ENCODE peak calls at places on chromosomes 3 and 15, in nine cellular contexts. X is kidney, H is left lung, F is astrocyte of the spinal cord, G is tibial nerve, R is NB4, B is fibroblast of mammary gland, Q is activated B cell treated with CpG ODN at 0.5 μM for 24 hours, I is AG10803. W is an unnamed sample.
A peak's percentile ranks its signal among the peaks of the same experiment; 100 is the strongest.

GRCh38 chr3:119469378-119470189 is 821 bp downstream of the POGLUT1 start:
- DNase-seq in I (peak; percentile 12), X (no peak), H (no peak), F (peak; percentile 43), B (peak; percentile 36), G (no peak), R (peak; percentile 51), Q (no peak), W (peak; percentile 62)

GRCh38 chr3:10522646-10523303 is 17.4 kb upstream of the ATP2B2 start:
- DNase-seq in F (no peak), I (no peak), Q (no peak), X (no peak), R (no peak), B (no peak), H (no peak), G (no peak), W (no peak)

GRCh38 chr3:77686560-77686959 is 646.7 kb downstream of the ROBO2 start:
- DNase-seq in I (no peak), G (no peak), R (no peak), X (no peak), B (no peak), H (no peak), Q (no peak), F (no peak), W (no peak)

GRCh38 chr3:50274371-50275104 is 4.3 kb upstream of the LSMEM2 start:
- DNase-seq in X (peak; percentile 77), Q (peak; percentile 46), H (peak; percentile 87), G (peak; percentile 66), B (peak; percentile 52), I (peak; percentile 47), F (peak; percentile 49), R (peak; percentile 81), W (peak; percentile 97)

GRCh38 chr3:178059836-178060235 is 476.4 kb upstream of the KCNMB2 start:
- DNase-seq in Q (no peak), G (no peak), B (peak; percentile 14), X (no peak), F (no peak), R (no peak), H (no peak), I (peak; percentile 52), W (no peak)

GRCh38 chr3:38579146-38579545 is 70.3 kb downstream of the SCN5A start:
- DNase-seq in I (peak; percentile 16), G (no peak), X (no peak), Q (peak; percentile 3), R (no peak), H (peak; percentile 77), F (peak; percentile 66), B (no peak), W (no peak)

GRCh38 chr3:63168179-63168578 is 109.9 kb upstream of the SYNPR start:
- DNase-seq in X (no peak), R (no peak), G (no peak), F (no peak), H (no peak), B (no peak), Q (no peak), I (no peak), W (no peak)

GRCh38 chr3:182284793-182285192 is 508.5 kb upstream of the ATP11B start:
- DNase-seq in I (no peak), R (no peak), B (no peak), X (no peak), F (no peak), Q (no peak), G (no peak), H (no peak), W (no peak)

GRCh38 chr15:33059184-33059583 is 135.3 kb downstream of the FMN1 start:
- DNase-seq in Q (no peak), I (peak; percentile 38), H (no peak), B (peak; percentile 54), X (no peak), G (no peak), R (no peak), F (peak; percentile 43), W (no peak)

GRCh38 chr3:9396301-9396631 is 1.1 kb upstream of the SETD5 start:
- DNase-seq in H (no peak), B (peak; percentile 96), Q (no peak), I (peak; percentile 98), G (peak; percentile 80), F (peak; percentile 98), R (peak; percentile 98), X (no peak), W (peak; percentile 91)

GRCh38 chr3:188470508-188471130 is 316.7 kb downstream of the LPP start:
- DNase-seq in B (no peak), G (no peak), H (no peak), R (no peak), I (no peak), Q (no peak), F (no peak), X (no peak), W (no peak)
- TF ChIP-seq CTCF in B (no peak), G (no peak), H (no peak), R (no peak), I (no peak), Q (no peak), F (no peak), X (no peak), W (no peak)

GRCh38 chr15:39921274-39921638 is 1.2 kb upstream of the GPR176 start:
- DNase-seq in G (no peak), X (no peak), F (no peak), R (no peak), Q (no peak), H (no peak), B (no peak), I (no peak), W (no peak)

GRCh38 chr15:39919396-39919739 is 698 bp downstream of the GPR176 start:
- DNase-seq in G (no peak), X (no peak), I (no peak), F (no peak), H (no peak), Q (no peak), B (no peak), R (no peak), W (no peak)

GRCh38 chr15:39918688-39919385 is 1.2 kb downstream of the GPR176 start:
- DNase-seq in G (no peak), B (peak; percentile 74), H (no peak), X (no peak), R (no peak), I (peak; percentile 94), Q (no peak), F (peak; percentile 85), W (peak; percentile 87)

GRCh38 chr15:39919740-39920509 is at the start of gene GPR176:
- DNase-seq in X (peak; percentile 84), I (peak; percentile 93), R (no peak), H (peak; percentile 86), G (peak; percentile 25), Q (peak; percentile 48), F (peak; percentile 88), B (peak; percentile 82), W (peak; percentile 95)

GRCh38 chr15:39920510-39921273 is 626 bp upstream of the GPR176 start:
- DNase-seq in X (peak; percentile 93), B (peak; percentile 73), H (peak; percentile 95), Q (peak; percentile 84), F (peak; percentile 77), R (no peak), G (peak; percentile 61), I (peak; percentile 81), W (peak; percentile 95)
- TF ChIP-seq CTCF in X (no peak), B (no peak), H (no peak), Q (no peak), F (no peak), R (no peak), G (no peak), I (no peak), W (no peak)

GRCh38 chr15:96369825-96370621 is 39.5 kb downstream of the NR2F2 start:
- DNase-seq in F (no peak), R (no peak), B (no peak), G (no peak), X (no peak), Q (no peak), I (no peak), H (no peak), W (peak; percentile 76)
- TF ChIP-seq CTCF in F (no peak), R (no peak), B (no peak), G (no peak), X (no peak), Q (no peak), I (no peak), H (no peak), W (no peak)

DNA sequence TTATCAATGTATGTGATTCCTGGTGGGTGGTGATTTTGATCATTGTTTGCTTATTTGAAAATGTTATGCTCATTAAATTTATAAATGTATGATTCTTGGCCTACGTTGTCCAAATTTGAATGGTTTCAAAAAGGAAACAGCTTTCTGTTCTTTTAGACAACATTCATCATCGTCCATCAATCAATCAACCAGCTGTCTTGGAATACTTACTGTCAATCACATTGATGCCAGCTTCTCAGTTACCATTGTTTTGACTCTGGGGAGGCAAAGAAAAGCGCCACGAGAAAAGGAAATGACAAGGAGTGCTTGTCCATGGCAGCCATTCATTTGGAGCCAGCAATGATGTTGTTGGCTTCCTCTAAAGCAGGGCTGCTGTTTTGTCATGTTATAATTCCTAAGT is 62.3 kb upstream of the TP63 start:
- DNase-seq in F (no peak), X (no peak), G (no peak), R (no peak), I (no peak), Q (no peak), H (no peak), B (no peak), W (no peak)
- TF ChIP-seq CTCF in F (no peak), X (no peak), G (no peak), R (no peak), I (no peak), Q (no peak), H (no peak), B (no peak), W (no peak)

DNA sequence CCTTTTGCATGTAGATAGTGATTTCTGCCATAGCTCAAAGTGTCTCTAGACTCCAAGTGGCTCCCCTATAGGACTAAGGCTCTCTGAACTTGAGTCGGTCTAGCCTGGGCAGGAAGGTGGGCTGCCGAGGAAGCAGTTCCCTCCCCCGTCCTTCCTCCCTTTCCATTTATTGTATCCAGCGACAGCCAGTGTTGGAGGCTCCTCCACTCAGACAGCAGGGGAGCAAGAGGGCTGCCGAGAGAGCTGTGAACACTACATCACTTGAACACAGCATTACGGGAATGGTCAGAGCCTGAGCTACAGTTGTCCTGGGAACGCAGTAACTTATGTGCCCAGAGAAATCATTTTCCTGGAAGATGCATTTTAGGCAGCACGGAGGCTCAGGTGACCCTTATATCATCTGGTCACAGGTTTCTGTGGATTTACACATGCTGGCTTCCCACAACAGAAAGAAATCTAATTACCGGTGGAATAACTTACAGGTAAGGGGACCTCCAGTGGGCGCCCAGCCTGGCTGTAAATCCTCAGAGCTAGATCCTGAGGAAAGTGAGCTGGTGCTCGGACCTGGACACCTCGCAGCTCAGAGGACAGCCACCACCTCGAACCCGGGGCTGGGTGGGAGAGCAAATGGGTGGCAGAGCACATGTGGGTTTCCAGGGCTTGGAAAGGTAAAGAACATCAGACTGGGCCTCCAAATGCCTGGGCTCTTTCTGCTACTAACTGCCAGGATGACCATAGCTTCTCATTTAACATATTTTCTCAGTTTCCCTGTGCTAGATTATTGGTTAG is 197.1 kb downstream of the UACA start:
- DNase-seq in X (no peak), R (no peak), G (no peak), H (no peak), Q (no peak), B (no peak), F (peak; percentile 26), I (no peak), W (no peak)
- TF ChIP-seq CTCF in X (no peak), R (no peak), G (no peak), H (no peak), Q (no peak), B (no peak), F (peak; percentile 24), I (no peak), W (no peak)

W was measured in osteoblast.